ENCODE peak calls at places on chromosomes 1 and 21, in eight cellular contexts. J, S, A, P, N, B, G and R are unnamed samples.

GRCh38 chr1:33930346-33931114 is 66.7 kb downstream of the HMGB4 start:
- DNase-seq in G (no peak), B (no peak), N (no peak), S (no peak), P (no peak), J (no peak), A (no peak), R (no peak)

GRCh38 chr21:14550200-14550599 is 4.1 kb upstream of the SAMSN1 start:
- DNase-seq in S (no peak), P (no peak), A (no peak), N (no peak), J (no peak), G (no peak), B (no peak), R (no peak)

GRCh38 chr1:114669562-114670082 is at the start of gene DENND2C:
- DNase-seq in S (no peak), P (no peak), A (peak), J (no peak), G (no peak), B (no peak), N (no peak), R (no peak)

GRCh38 chr1:162022626-162023025 is 1.0 kb downstream of the OLFML2B start:
- DNase-seq in A (no peak), P (no peak), N (no peak), B (no peak), J (no peak), G (no peak), S (no peak), R (no peak)

GRCh38 chr1:2805801-2806430 is 4.4 kb upstream of the TTC34 start:
- DNase-seq in A (no peak), B (no peak), J (no peak), P (no peak), N (no peak), G (no peak), S (no peak), R (no peak)

GRCh38 chr1:3618904-3619671 is 5.7 kb upstream of the TPRG1L start:
- DNase-seq in G (peak), S (peak), A (no peak), N (peak), J (no peak), P (peak), B (peak), R (no peak)

GRCh38 chr1:7743346-7743745 is 27.8 kb upstream of the VAMP3 start:
- DNase-seq in B (no peak), G (no peak), N (no peak), A (no peak), J (no peak), P (no peak), S (no peak), R (no peak)

GRCh38 chr1:55277377-55278130 is 62.4 kb upstream of the USP24 start:
- DNase-seq in A (peak), B (peak), P (peak), N (peak), S (peak), G (peak), J (no peak), R (no peak)

GRCh38 chr1:18401921-18402320 is 78.8 kb upstream of the KLHDC7A start:
- DNase-seq in A (no peak), J (no peak), N (no peak), B (no peak), P (no peak), S (no peak), G (no peak), R (no peak)

GRCh38 chr1:14440166-14440565 is 158.3 kb upstream of the KAZN start:
- DNase-seq in S (no peak), A (no peak), G (no peak), B (no peak), N (no peak), J (no peak), P (no peak), R (no peak)